ENCODE peak calls at places on chromosomes 3 and 15, in eight cellular contexts. N, X, E, T, O, Q, R and S are unnamed samples.

GRCh38 chr15:65525622-65526021 is 4.6 kb upstream of the HACD3 start:
- DNase-seq in N (peak), X (no peak), E (no peak), T (no peak), O (no peak), Q (peak), R (no peak), S (no peak)

GRCh38 chr15:94749848-94750617 is 518.7 kb downstream of the MCTP2 start:
- DNase-seq in N (no peak), X (no peak), E (no peak), T (no peak), O (no peak), Q (no peak), R (no peak), S (no peak)

GRCh38 chr15:51849866-51850265 is 20.4 kb downstream of the TMOD3 start:
- DNase-seq in N (no peak), X (no peak), E (no peak), T (no peak), O (no peak), Q (no peak), R (no peak), S (no peak)

GRCh38 chr3:155286745-155287144 is 6.7 kb downstream of the STRIT1 start:
- DNase-seq in N (peak), X (no peak), E (no peak), T (no peak), O (no peak), Q (no peak), R (no peak), S (no peak)

GRCh38 chr3:139287557-139287956 is 56.3 kb upstream of the MRPS22 start:
- DNase-seq in N (no peak), X (no peak), E (no peak), T (no peak), O (no peak), Q (no peak), R (no peak), S (no peak)

GRCh38 chr3:148883163-148883562 is 18.1 kb downstream of the CPA3 start:
- DNase-seq in N (no peak), X (no peak), E (no peak), T (no peak), O (no peak), Q (no peak), R (no peak), S (no peak)

GRCh38 chr15:64443747-64444621 is 16.4 kb upstream of the ZNF609 start:
- DNase-seq in N (peak), X (no peak), E (peak), T (peak), O (no peak), Q (no peak), R (no peak), S (peak)

GRCh38 chr3:153897025-153897723 is 224.0 kb upstream of the ARHGEF26 start:
- DNase-seq in N (no peak), X (no peak), E (no peak), T (no peak), O (no peak), Q (peak), R (no peak), S (no peak)

GRCh38 chr15:45630958-45631691 is 3.7 kb upstream of the SQOR start:
- DNase-seq in N (peak), X (no peak), E (peak), T (no peak), O (no peak), Q (no peak), R (no peak), S (no peak)

GRCh38 chr3:126985143-126985985 is 2.4 kb downstream of the PLXNA1 start:
- DNase-seq in N (no peak), X (no peak), E (no peak), T (no peak), O (no peak), Q (peak), R (no peak), S (no peak)

GRCh38 chr3:194987571-194988494 is 283.1 kb downstream of the XXYLT1 start:
- DNase-seq in N (no peak), X (peak), E (no peak), T (no peak), O (no peak), Q (no peak), R (no peak), S (no peak)

GRCh38 chr3:123294296-123294938 is 92.7 kb downstream of the SEC22A start:
- DNase-seq in N (no peak), X (no peak), E (no peak), T (no peak), O (no peak), Q (no peak), R (no peak), S (no peak)

GRCh38 chr3:177453087-177453844 is 256.0 kb upstream of the TBL1XR1 start:
- DNase-seq in N (no peak), X (no peak), E (no peak), T (no peak), O (no peak), Q (no peak), R (no peak), S (no peak)

GRCh38 chr3:139104062-139104461 is 59.4 kb upstream of the PRR23C start:
- DNase-seq in N (no peak), X (no peak), E (no peak), T (no peak), O (no peak), Q (no peak), R (no peak), S (no peak)

GRCh38 chr3:104909188-104909587 is 457.5 kb upstream of the ALCAM start:
- DNase-seq in N (peak), X (no peak), E (peak), T (no peak), O (no peak), Q (peak), R (no peak), S (no peak)